ENCODE peak calls at places on chromosomes 5 and 9, in ten cellular contexts. E is mammary epithelial cell, T is HCT116, H is MM.1S, N is GM23248, Z is mesenchymal stem cell, G is fibroblast of lung, Q is IMR-90, I is neural progenitor cell, M is endothelial cell of umbilical vein. O is an unnamed sample.

GRCh38 chr5:125058185-125058826 is 311.9 kb upstream of the ZNF608 start:
- DNase-seq in E (no peak), T (no peak), H (no peak), N (peak; percentile 24), Z (peak; percentile 56), G (no peak), Q (peak; percentile 69), I (peak; percentile 20), M (peak; percentile 53), O (no peak)

GRCh38 chr5:172494630-172495505 is 40.5 kb upstream of the SH3PXD2B start:
- DNase-seq in E (no peak), T (no peak), H (no peak), N (no peak), Z (no peak), G (no peak), Q (no peak), I (no peak), M (no peak), O (no peak)

GRCh38 chr5:3325206-3325605 is 270.4 kb upstream of the IRX1 start:
- DNase-seq in E (peak; percentile 59), T (no peak), H (no peak), N (peak; percentile 62), Z (no peak), G (peak; percentile 51), Q (no peak), I (peak; percentile 11), M (no peak), O (no peak)

GRCh38 chr5:1006656-1007071 is 1.9 kb upstream of the NKD2 start:
- DNase-seq in E (no peak), T (no peak), H (peak; percentile 20), N (no peak), Z (no peak), G (no peak), Q (no peak), I (no peak), M (no peak), O (no peak)

GRCh38 chr9:14520341-14520740 is 172.9 kb downstream of the ZDHHC21 start:
- DNase-seq in E (no peak), T (no peak), H (no peak), N (no peak), Z (no peak), G (peak; percentile 28), Q (no peak), I (no peak), M (no peak), O (no peak)

GRCh38 chr9:85521331-85522197 is 220.2 kb downstream of the AGTPBP1 start:
- DNase-seq in E (no peak), T (no peak), H (no peak), N (peak; percentile 63), Z (no peak), G (no peak), Q (no peak), I (no peak), M (no peak), O (no peak)

GRCh38 chr5:150209020-150209635 is 19.3 kb downstream of the SLC6A7 start:
- DNase-seq in E (peak; percentile 23), T (no peak), H (no peak), N (peak; percentile 64), Z (peak; percentile 68), G (peak; percentile 85), Q (peak; percentile 76), I (peak; percentile 39), M (no peak), O (no peak)

GRCh38 chr9:126499005-126499910 is 114.5 kb upstream of the LMX1B start:
- DNase-seq in E (peak; percentile 30), T (no peak), H (peak; percentile 46), N (peak; percentile 65), Z (peak; percentile 63), G (peak; percentile 36), Q (peak; percentile 17), I (peak; percentile 84), M (peak; percentile 48), O (peak; percentile 80)

GRCh38 chr5:122924203-122924602 is 78.8 kb downstream of the SNX24 start:
- DNase-seq in E (no peak), T (no peak), H (no peak), N (peak; percentile 83), Z (peak; percentile 51), G (peak; percentile 65), Q (peak; percentile 39), I (no peak), M (no peak), O (no peak)

GRCh38 chr5:103014983-103015382 is 105.0 kb downstream of the GIN1 start:
- DNase-seq in E (no peak), T (no peak), H (no peak), N (no peak), Z (peak; percentile 69), G (peak; percentile 37), Q (peak; percentile 78), I (no peak), M (no peak), O (no peak)

GRCh38 chr9:92438900-92439526 is 14.7 kb upstream of the OMD start:
- DNase-seq in E (no peak), T (peak; percentile 3), H (peak; percentile 18), N (peak; percentile 61), Z (peak; percentile 17), G (no peak), Q (peak; percentile 53), I (no peak), M (peak; percentile 38), O (peak; percentile 66)

GRCh38 chr5:38809388-38810359 is 36.1 kb upstream of the OSMR start:
- DNase-seq in E (peak; percentile 62), T (peak; percentile 75), H (peak; percentile 62), N (peak; percentile 93), Z (peak; percentile 91), G (peak; percentile 86), Q (peak; percentile 92), I (peak; percentile 93), M (peak; percentile 87), O (peak; percentile 83)

GRCh38 chr5:179825655-179826182 is 5.0 kb downstream of the SQSTM1 start:
- DNase-seq in E (no peak), T (no peak), H (no peak), N (peak; percentile 41), Z (peak; percentile 31), G (no peak), Q (no peak), I (no peak), M (no peak), O (no peak)

GRCh38 chr5:179828756-179829421 is 8.2 kb downstream of the SQSTM1 start:
- DNase-seq in E (no peak), T (no peak), H (no peak), N (no peak), Z (no peak), G (no peak), Q (no peak), I (no peak), M (no peak), O (no peak)

GRCh38 chr5:179829732-179830435 is 9.2 kb downstream of the SQSTM1 start:
- DNase-seq in E (no peak), T (no peak), H (no peak), N (no peak), Z (no peak), G (no peak), Q (no peak), I (no peak), M (no peak), O (no peak)

GRCh38 chr5:179824745-179825112 is 4.0 kb downstream of the SQSTM1 start:
- DNase-seq in E (no peak), T (no peak), H (no peak), N (no peak), Z (no peak), G (no peak), Q (no peak), I (no peak), M (no peak), O (no peak)

DNA sequence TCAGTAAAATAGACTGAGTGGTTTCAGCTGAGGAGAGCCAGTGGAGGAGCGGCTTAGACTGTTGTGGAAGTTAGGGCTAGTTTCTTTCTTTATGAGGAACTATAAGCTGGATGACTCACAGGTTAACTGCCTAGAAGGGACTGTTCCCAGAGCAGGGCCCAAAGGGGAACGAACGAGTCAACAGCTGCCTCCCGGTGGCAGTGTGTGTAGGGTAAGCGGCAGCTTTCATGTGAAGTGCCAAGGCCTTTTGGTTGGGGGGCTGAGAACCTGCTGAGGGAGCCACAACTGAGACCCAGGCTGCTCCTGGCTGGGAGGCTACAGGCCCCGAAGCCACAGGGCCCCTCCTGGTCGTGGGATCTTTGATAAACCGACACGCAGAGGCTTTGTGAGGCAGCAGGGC is 7.0 kb downstream of the SQSTM1 start:
- DNase-seq in E (peak; percentile 40), T (no peak), H (no peak), N (peak; percentile 77), Z (peak; percentile 81), G (peak; percentile 49), Q (peak; percentile 73), I (no peak), M (peak; percentile 46), O (no peak)
- H3K4me2 ChIP-seq in E (no peak overlapping the region), T (no peak overlapping the region), H (no peak overlapping the region), N (no peak overlapping the region), Z (no peak overlapping the region), G (no peak overlapping the region), Q (no peak overlapping the region), I (no peak overlapping the region), M (no peak overlapping the region), O (no peak overlapping the region)

GRCh38 chr9:71766663-71767062 is 1.6 kb downstream of the CEMIP2 start:
- DNase-seq in E (peak; percentile 46), T (no peak), H (no peak), N (no peak), Z (no peak), G (no peak), Q (no peak), I (no peak), M (no peak), O (no peak)
- H3K4me1 ChIP-seq in E (peaks cover 56% of the 10 kb centered on the region), T (peaks cover 37% of the 10 kb centered on the region), H (no peaks in the 10 kb centered on the region), N (peaks cover 58% of the 10 kb centered on the region), Z (peaks cover 14% of the 10 kb centered on the region), G (peaks cover 16% of the 10 kb centered on the region), Q (peaks cover 14% of the 10 kb centered on the region), I (peaks cover 42% of the 10 kb centered on the region), M (peaks cover 46% of the 10 kb centered on the region), O (peaks cover 11% of the 10 kb centered on the region)

GRCh38 chr9:134057751-134058701 is 9.8 kb downstream of the BRD3 start:
- DNase-seq in E (no peak), T (no peak), H (no peak), N (no peak), Z (no peak), G (no peak), Q (no peak), I (peak; percentile 14), M (no peak), O (no peak)
- H3K9ac ChIP-seq in E (no peak overlapping the region), T (no peak overlapping the region), H (no peak overlapping the region), N (no peak overlapping the region), Z (no peak overlapping the region), G (no peak overlapping the region), Q (no peak overlapping the region), I (peak overlapping the region; percentile 42), M (no peak overlapping the region), O (no peak overlapping the region)

DNA sequence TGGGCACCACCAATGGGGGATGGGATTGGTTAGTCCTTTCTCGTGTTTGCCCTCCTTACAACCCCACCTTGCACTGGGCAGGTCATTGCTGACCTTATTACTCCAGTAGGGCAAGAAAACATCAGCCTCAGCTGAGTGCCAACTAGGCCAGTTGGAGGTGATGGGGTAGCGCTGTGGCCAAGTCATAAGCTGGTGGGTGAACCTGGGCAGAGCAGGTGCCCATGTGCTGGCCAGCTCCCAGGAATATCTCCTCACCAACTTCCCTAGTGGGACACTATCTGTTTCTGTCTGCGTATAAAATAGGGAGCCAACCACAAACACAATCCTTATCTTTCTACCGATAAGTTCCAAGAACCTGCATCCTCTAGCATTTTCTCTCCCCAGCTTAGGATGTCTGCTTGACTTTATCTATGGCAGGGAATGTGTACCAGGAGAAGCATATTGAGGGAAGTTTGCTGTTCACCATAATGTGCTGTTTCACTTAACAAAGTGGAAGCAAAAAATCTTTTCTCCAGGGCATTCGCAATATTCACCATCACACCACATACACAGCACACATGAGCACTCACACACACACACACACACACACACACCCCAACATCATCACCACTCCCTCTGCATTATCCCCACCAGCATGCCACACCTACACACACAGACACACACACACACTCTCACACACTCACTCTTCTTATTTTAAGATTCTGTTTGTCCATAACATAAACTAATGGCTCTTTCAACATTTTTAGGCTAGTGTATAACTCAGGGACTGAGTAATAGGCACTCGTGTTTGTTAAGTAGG is 390.0 kb downstream of the ENC1 start:
- DNase-seq in E (no peak), T (no peak), H (no peak), N (no peak), Z (no peak), G (no peak), Q (no peak), I (no peak), M (no peak), O (no peak)
- H3K4me2 ChIP-seq in E (peak overlapping the region; percentile 21), T (no peak overlapping the region), H (no peak overlapping the region), N (peak overlapping the region; percentile 55), Z (no peak overlapping the region), G (peak overlapping the region; percentile 65), Q (peak overlapping the region; percentile 19), I (no peak overlapping the region), M (no peak overlapping the region), O (no peak overlapping the region)

O was measured in Karpas-422.